ENCODE peak calls at places on chromosome 5, in nine cellular contexts. K is breast epithelium; F is heart right ventricle; N is brain microvascular endothelial cell; Q is transverse colon; I is CD8-positive, alpha-beta T cell; C is body of pancreas; U is OCI-LY7; Z is HepG2. V is an unnamed sample.

GRCh38 chr5:61449756-61450155 is 117.7 kb downstream of the ZSWIM6 start:
- DNase-seq in K (no peak), F (no peak), N (no peak), Q (no peak), I (no peak), C (no peak), U (no peak), Z (no peak), V (no peak)

GRCh38 chr5:33877483-33877882 is 14.3 kb downstream of the ADAMTS12 start:
- DNase-seq in K (no peak), F (no peak), N (no peak), Q (no peak), I (no peak), C (no peak), U (no peak), Z (no peak), V (no peak)

GRCh38 chr5:141733198-141733597 is 51.2 kb upstream of the ARAP3 start:
- DNase-seq in K (no peak), F (no peak), N (no peak), Q (no peak), I (no peak), C (no peak), U (peak), Z (no peak), V (no peak)

GRCh38 chr5:57033103-57033502 is 81.2 kb upstream of the MIER3 start:
- DNase-seq in K (no peak), F (no peak), N (no peak), Q (peak), I (no peak), C (no peak), U (no peak), Z (no peak), V (no peak)

GRCh38 chr5:1090538-1090937 is 21.3 kb downstream of the SLC12A7 start:
- DNase-seq in K (no peak), F (peak), N (no peak), Q (no peak), I (no peak), C (no peak), U (no peak), Z (no peak), V (no peak)

GRCh38 chr5:107764282-107764681 is 93.5 kb upstream of the EFNA5 start:
- DNase-seq in K (no peak), F (no peak), N (no peak), Q (no peak), I (no peak), C (no peak), U (no peak), Z (no peak), V (no peak)

GRCh38 chr5:167812871-167813270 is 478.6 kb upstream of the WWC1 start:
- DNase-seq in K (no peak), F (no peak), N (no peak), Q (no peak), I (no peak), C (no peak), U (no peak), Z (no peak), V (no peak)

GRCh38 chr5:109876941-109877669 is 187.4 kb downstream of the MAN2A1 start:
- DNase-seq in K (no peak), F (no peak), N (peak), Q (no peak), I (no peak), C (no peak), U (no peak), Z (no peak), V (no peak)

GRCh38 chr5:55771175-55771655 is 33.4 kb downstream of the DDX4 start:
- DNase-seq in K (no peak), F (no peak), N (no peak), Q (no peak), I (no peak), C (no peak), U (no peak), Z (no peak), V (no peak)

GRCh38 chr5:39713224-39713911 is 288.6 kb upstream of the DAB2 start:
- DNase-seq in K (no peak), F (peak), N (no peak), Q (no peak), I (no peak), C (no peak), U (no peak), Z (no peak), V (no peak)

GRCh38 chr5:161975350-161975749 is 92.2 kb upstream of the GABRG2 start:
- DNase-seq in K (no peak), F (no peak), N (no peak), Q (no peak), I (no peak), C (no peak), U (no peak), Z (no peak), V (no peak)

GRCh38 chr5:2205185-2205585 is 322.5 kb upstream of the IRX4 start:
- DNase-seq in K (no peak), F (no peak), N (no peak), Q (no peak), I (no peak), C (no peak), U (no peak), Z (no peak), V (no peak)

GRCh38 chr5:132063090-132063911 is 2.8 kb downstream of the IL3 start:
- DNase-seq in K (no peak), F (peak), N (peak), Q (peak), I (peak), C (peak), U (peak), Z (peak), V (peak)

GRCh38 chr5:125381290-125381689 is 634.9 kb upstream of the ZNF608 start:
- DNase-seq in K (no peak), F (no peak), N (no peak), Q (no peak), I (no peak), C (no peak), U (no peak), Z (no peak), V (no peak)

GRCh38 chr5:125372694-125373621 is 626.5 kb upstream of the ZNF608 start:
- DNase-seq in K (no peak), F (no peak), N (peak), Q (no peak), I (no peak), C (no peak), U (peak), Z (no peak), V (no peak)

GRCh38 chr5:125375143-125375542 is 628.7 kb upstream of the ZNF608 start:
- DNase-seq in K (no peak), F (no peak), N (no peak), Q (no peak), I (no peak), C (no peak), U (peak), Z (no peak), V (no peak)

GRCh38 chr5:125377151-125377550 is 630.7 kb upstream of the ZNF608 start:
- DNase-seq in K (no peak), F (no peak), N (no peak), Q (no peak), I (no peak), C (no peak), U (no peak), Z (no peak), V (no peak)

GRCh38 chr5:125376059-125376641 is 629.7 kb upstream of the ZNF608 start:
- DNase-seq in K (no peak), F (no peak), N (no peak), Q (no peak), I (no peak), C (no peak), U (no peak), Z (no peak), V (no peak)
- H3K27ac ChIP-seq in K (no peak), F (no peak), N (no peak), Q (no peak), I (no peak), C (no peak), U (no peak), Z (no peak), V (no peak)

GRCh38 chr5:134568339-134568700 is 42.9 kb downstream of the JADE2 start:
- DNase-seq in K (no peak), F (no peak), N (no peak), Q (no peak), I (no peak), C (no peak), U (no peak), Z (no peak), V (no peak)

GRCh38 chr5:134567651-134568338 is 42.3 kb downstream of the JADE2 start:
- DNase-seq in K (no peak), F (no peak), N (no peak), Q (peak), I (no peak), C (no peak), U (no peak), Z (no peak), V (no peak)

GRCh38 chr5:134570365-134570758 is 44.9 kb downstream of the JADE2 start:
- DNase-seq in K (no peak), F (no peak), N (no peak), Q (no peak), I (no peak), C (no peak), U (no peak), Z (no peak), V (no peak)

GRCh38 chr5:134569758-134570364 is 44.4 kb downstream of the JADE2 start:
- DNase-seq in K (no peak), F (no peak), N (no peak), Q (no peak), I (no peak), C (no peak), U (no peak), Z (no peak), V (no peak)

GRCh38 chr5:134568761-134569725 is 43.6 kb downstream of the JADE2 start:
- DNase-seq in K (peak), F (peak), N (no peak), Q (peak), I (no peak), C (peak), U (no peak), Z (no peak), V (peak)
- H3K27ac ChIP-seq in K (no peak), F (peak), N (no peak), Q (peak), I (no peak), C (no peak), U (no peak), Z (no peak), V (peak)

DNA sequence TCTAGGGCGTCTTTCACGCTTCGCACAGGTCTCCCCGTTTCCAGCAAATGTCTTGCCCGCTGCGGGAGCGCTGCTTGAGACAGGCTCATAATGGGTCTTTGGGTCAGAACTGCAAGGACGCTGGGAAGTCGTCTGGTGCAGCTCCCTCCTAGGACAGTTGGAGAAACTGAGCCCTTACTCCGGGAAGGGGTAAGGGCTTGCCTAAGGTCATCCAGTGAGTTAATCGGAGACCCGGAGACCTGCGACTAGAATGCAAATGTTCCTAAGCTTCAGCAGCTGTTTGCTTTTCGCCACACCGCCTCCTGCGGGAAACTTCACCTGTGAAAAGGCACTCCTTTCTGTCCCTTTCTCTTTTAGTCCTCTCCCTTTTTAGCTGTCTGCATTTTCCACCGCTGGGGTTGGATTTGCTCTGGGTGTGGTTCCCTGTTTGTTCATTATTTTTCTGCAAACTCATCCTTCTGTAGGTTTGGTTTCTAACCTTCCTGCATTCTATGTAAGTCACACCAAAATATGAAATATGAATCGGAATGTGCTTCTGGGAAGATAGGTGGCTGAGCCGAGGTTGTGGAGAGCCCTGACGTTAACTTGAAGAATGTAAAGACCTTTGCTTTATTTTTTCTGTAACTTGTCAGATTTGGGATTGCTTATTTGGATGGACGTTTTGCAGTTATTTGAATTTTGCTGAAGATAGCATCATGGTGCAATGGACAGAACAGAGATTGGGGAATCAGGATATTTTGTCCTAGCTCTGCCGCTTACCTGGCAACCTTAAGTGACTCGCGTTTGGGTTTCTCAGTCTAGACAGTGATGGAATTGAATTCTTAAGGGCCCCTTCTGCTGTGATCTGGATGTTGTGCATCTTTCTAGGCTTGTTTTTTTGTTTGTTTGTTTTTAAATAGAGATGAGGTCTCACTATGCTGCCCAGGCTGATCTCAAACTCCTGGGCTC is 909 bp downstream of the SLC36A1 start:
- DNase-seq in K (no peak), F (peak), N (no peak), Q (peak), I (peak), C (peak), U (peak), Z (peak), V (peak)
- H3K27ac ChIP-seq in K (peak), F (peak), N (no peak), Q (peak), I (peak), C (peak), U (no peak), Z (no peak), V (peak)

GRCh38 chr5:27316283-27316675 is 277.9 kb upstream of the CDH9 start:
- DNase-seq in K (no peak), F (no peak), N (peak), Q (no peak), I (no peak), C (no peak), U (no peak), Z (no peak), V (no peak)
- H3K27ac ChIP-seq in K (no peak), F (no peak), N (peak), Q (no peak), I (no peak), C (no peak), U (no peak), Z (no peak), V (no peak)

GRCh38 chr5:52725781-52726180 is 61.9 kb upstream of the ITGA1 start:
- DNase-seq in K (no peak), F (peak), N (peak), Q (peak), I (no peak), C (peak), U (no peak), Z (no peak), V (no peak)
- H3K27ac ChIP-seq in K (no peak), F (peak), N (peak), Q (peak), I (peak), C (no peak), U (no peak), Z (no peak), V (no peak)

GRCh38 chr5:59099270-59099994 is 516.6 kb downstream of the RAB3C start:
- DNase-seq in K (no peak), F (no peak), N (peak), Q (no peak), I (peak), C (no peak), U (no peak), Z (peak), V (no peak)
- H3K27ac ChIP-seq in K (no peak), F (peak), N (peak), Q (peak), I (no peak), C (no peak), U (no peak), Z (no peak), V (no peak)

GRCh38 chr5:102807878-102808502 is 52.9 kb downstream of the PAM start:
- DNase-seq in K (no peak), F (no peak), N (peak), Q (peak), I (no peak), C (no peak), U (no peak), Z (no peak), V (no peak)
- H3K27ac ChIP-seq in K (no peak), F (no peak), N (no peak), Q (no peak), I (no peak), C (no peak), U (no peak), Z (no peak), V (no peak)

GRCh38 chr5:175742290-175742994 is 84.6 kb downstream of the HRH2 start:
- DNase-seq in K (no peak), F (no peak), N (no peak), Q (no peak), I (no peak), C (no peak), U (no peak), Z (no peak), V (no peak)

GRCh38 chr5:175746851-175747250 is 89.0 kb downstream of the HRH2 start:
- DNase-seq in K (no peak), F (no peak), N (peak), Q (no peak), I (no peak), C (no peak), U (no peak), Z (no peak), V (no peak)

GRCh38 chr5:175741556-175741955 is 83.7 kb downstream of the HRH2 start:
- DNase-seq in K (no peak), F (no peak), N (no peak), Q (no peak), I (no peak), C (no peak), U (no peak), Z (no peak), V (no peak)

GRCh38 chr5:175745212-175745611 is 87.3 kb downstream of the HRH2 start:
- DNase-seq in K (no peak), F (no peak), N (no peak), Q (no peak), I (no peak), C (no peak), U (no peak), Z (peak), V (no peak)

DNA sequence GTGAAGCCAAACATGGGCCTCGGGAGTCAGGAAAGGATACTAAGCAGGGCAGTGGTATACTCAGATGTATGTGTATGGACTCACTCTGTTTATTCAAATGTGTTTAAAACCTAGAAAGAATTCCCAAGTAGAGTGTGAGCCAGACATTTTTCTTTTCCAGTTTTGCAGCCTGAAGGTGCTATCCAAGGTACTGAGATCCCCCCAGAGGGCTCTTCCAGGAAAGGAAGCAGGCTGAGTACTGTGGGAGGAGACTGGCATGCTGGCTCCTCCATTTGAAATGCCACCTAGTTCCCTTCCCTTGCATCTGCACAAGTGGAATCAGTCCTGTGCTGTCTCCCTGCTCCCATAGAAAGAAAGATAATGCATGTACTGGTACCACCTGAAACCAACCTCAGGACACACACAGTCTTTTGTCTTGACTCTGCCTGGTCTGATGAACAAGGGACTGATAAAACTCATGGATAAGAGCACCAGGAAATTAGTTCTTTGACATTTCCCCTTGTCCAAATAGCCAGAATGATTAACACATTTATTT is 85.9 kb downstream of the HRH2 start:
- DNase-seq in K (no peak), F (no peak), N (peak), Q (no peak), I (no peak), C (no peak), U (no peak), Z (no peak), V (no peak)
- H3K27ac ChIP-seq in K (no peak), F (no peak), N (no peak), Q (no peak), I (no peak), C (no peak), U (no peak), Z (no peak), V (no peak)

GRCh38 chr5:43353668-43354067 is 40.5 kb upstream of the HMGCS1 start:
- DNase-seq in K (no peak), F (no peak), N (no peak), Q (no peak), I (no peak), C (no peak), U (no peak), Z (no peak), V (no peak)
- H3K27ac ChIP-seq in K (no peak), F (no peak), N (no peak), Q (no peak), I (no peak), C (no peak), U (no peak), Z (no peak), V (no peak)

V was measured in substantia nigra.